ENCODE peak calls at places on chromosomes 2 and 18, in five cellular contexts. U is SJSA1, F is neural progenitor cell, B is lung, Z is heart right ventricle. Q is an unnamed sample.

GRCh38 chr18:69757733-69758132 is 189.9 kb downstream of the CD226 start:
- DNase-seq in U (no peak), B (no peak), Z (no peak), F (peak; percentile 23), Q (peak; percentile 25)

GRCh38 chr2:196840171-196840570 is 31.0 kb upstream of the C2orf66 start:
- DNase-seq in U (no peak), F (no peak), Z (no peak), B (no peak), Q (no peak)

GRCh38 chr2:25567406-25567805 is 106.0 kb downstream of the DTNB start:
- DNase-seq in U (peak; percentile 31), Z (no peak), F (peak; percentile 36), B (no peak), Q (peak; percentile 67)

GRCh38 chr2:102399499-102400141 is 23.3 kb upstream of the IL18RAP start:
- DNase-seq in F (no peak), B (no peak), U (no peak), Z (no peak), Q (no peak)

GRCh38 chr18:39173022-39173421 is 1607.4 kb upstream of the CELF4 start:
- DNase-seq in F (no peak), U (no peak), B (no peak), Z (no peak), Q (no peak)

GRCh38 chr2:3604207-3604877 is 9.4 kb downstream of the COLEC11 start:
- DNase-seq in F (no peak), B (no peak), Z (no peak), U (no peak), Q (no peak)

GRCh38 chr2:160252278-160252887 is 52.3 kb upstream of the ITGB6 start:
- DNase-seq in Z (no peak), F (peak; percentile 33), B (no peak), U (peak; percentile 59), Q (peak; percentile 54)

GRCh38 chr2:138421315-138421970 is 80.1 kb upstream of the SPOPL start:
- DNase-seq in U (no peak), B (no peak), F (no peak), Z (no peak), Q (no peak)

GRCh38 chr2:9737053-9737875 is 106.0 kb upstream of the TAF1B start:
- DNase-seq in F (no peak), B (no peak), Z (no peak), U (no peak), Q (peak; percentile 39)

GRCh38 chr18:3871687-3872086 is 421.7 kb downstream of the TGIF1 start:
- DNase-seq in Z (no peak), U (no peak), B (no peak), F (no peak), Q (no peak)
- H3K27ac ChIP-seq in Z (no peak overlapping the region), U (no peak overlapping the region), B (no peak overlapping the region), F (no peak overlapping the region), Q (peak overlapping the region; percentile 88)

DNA sequence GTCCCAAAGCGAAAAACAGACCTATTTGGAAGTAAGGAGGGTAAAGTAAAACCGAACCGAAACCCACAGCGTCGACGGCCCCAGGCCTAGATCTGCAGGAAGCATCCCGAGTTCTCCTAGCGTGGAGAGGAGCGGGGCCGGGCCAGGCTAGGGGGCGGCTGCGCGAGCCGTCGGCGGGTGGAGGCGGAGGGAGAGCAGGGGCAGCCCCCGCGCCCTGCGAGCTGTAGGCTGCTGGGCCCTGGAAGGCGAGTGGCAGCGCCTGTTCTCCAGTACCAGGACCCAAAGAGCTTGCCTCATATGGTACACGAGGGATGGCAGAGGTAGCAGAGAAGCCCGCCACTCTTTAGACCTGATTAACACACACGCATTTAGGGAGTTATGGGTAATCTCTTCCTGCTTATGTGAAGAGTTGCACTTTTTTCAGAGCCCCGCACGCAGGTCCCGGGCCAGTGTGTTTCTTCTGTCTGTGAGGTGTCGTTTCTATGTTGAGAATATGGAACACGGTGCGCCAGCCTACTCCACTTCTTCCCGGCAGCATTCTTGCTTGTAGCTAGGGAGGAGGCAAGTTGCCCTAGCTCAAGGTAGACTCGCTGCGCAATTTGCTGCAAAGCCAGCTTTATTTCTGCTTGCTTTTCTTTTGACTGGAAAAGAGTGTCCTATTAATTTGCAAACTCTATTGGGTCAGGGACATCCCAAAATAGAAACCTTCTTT is 71.1 kb downstream of the ARHGEF33 start:
- DNase-seq in U (no peak), Z (no peak), F (no peak), B (no peak), Q (no peak)
- H3K4me3 ChIP-seq in U (no peak overlapping the region), Z (no peak overlapping the region), F (no peak overlapping the region), B (no peak overlapping the region), Q (no peak overlapping the region)

GRCh38 chr2:130353291-130354134 is 2.3 kb upstream of the PTPN18 start:
- DNase-seq in Z (no peak), F (no peak), U (no peak), B (peak; percentile 27), Q (no peak)
- H3K27ac ChIP-seq in Z (no peak overlapping the region), F (no peak overlapping the region), U (no peak overlapping the region), B (no peak overlapping the region), Q (no peak overlapping the region)

DNA sequence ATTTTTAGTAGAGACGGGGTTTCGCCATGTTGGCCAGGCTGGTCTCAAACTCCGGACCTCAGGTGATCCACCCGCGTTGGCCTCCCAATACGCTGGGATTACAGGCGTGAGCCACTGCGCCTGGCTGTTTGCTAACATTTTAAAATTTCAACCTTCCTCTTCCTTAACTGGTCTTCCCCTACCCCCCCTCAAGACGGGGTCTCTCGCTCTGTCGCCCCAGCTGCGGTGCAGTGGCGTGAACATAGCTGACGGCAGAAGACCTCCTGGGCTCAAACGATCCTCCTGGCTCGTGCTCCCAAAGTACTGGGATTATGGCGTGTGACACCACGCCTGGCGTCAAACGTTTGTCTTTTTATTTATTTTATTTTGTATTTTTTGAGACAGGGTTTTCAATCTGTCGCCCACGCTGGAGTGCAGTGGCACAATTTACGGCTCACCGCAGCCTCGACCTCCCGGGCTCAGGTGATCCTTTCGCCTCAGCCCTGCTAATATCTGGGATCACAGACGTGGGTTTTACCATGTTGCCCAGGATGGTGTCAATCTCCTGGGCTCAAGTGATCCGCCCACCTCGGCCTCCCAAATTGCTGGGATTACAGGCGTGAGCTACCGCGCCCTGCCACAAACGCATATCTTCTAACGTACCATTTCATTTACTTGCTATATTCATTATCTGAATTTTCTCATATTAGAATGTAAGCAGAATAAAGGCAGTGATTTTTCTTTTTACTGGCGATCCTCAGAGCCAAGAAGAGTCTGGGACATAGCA is 984 bp upstream of the MSH2 start:
- DNase-seq in U (no peak), B (no peak), Z (no peak), F (no peak), Q (no peak)
- H3K4me3 ChIP-seq in U (peak overlapping the region; percentile 67), B (peak overlapping the region; percentile 71), Z (peak overlapping the region; percentile 49), F (peak overlapping the region; percentile 69), Q (peak overlapping the region; percentile 86)

GRCh38 chr2:1987379-1987778 is 243.1 kb upstream of the PXDN start:
- DNase-seq in B (no peak), U (no peak), F (no peak), Z (no peak), Q (no peak)
- H3K27ac ChIP-seq in B (no peak overlapping the region), U (no peak overlapping the region), F (no peak overlapping the region), Z (no peak overlapping the region), Q (no peak overlapping the region)

GRCh38 chr18:50819727-50820378 is at the start of gene MRO:
- DNase-seq in F (peak; percentile 92), U (peak; percentile 60), Z (peak; percentile 85), B (peak; percentile 83), Q (peak; percentile 91)
- H3K4me3 ChIP-seq in F (peak within 1 kb of the TSS; percentile 36), U (no peak within 1 kb of the TSS), Z (no peak within 1 kb of the TSS), B (no peak within 1 kb of the TSS), Q (peak within 1 kb of the TSS; percentile 36)

DNA sequence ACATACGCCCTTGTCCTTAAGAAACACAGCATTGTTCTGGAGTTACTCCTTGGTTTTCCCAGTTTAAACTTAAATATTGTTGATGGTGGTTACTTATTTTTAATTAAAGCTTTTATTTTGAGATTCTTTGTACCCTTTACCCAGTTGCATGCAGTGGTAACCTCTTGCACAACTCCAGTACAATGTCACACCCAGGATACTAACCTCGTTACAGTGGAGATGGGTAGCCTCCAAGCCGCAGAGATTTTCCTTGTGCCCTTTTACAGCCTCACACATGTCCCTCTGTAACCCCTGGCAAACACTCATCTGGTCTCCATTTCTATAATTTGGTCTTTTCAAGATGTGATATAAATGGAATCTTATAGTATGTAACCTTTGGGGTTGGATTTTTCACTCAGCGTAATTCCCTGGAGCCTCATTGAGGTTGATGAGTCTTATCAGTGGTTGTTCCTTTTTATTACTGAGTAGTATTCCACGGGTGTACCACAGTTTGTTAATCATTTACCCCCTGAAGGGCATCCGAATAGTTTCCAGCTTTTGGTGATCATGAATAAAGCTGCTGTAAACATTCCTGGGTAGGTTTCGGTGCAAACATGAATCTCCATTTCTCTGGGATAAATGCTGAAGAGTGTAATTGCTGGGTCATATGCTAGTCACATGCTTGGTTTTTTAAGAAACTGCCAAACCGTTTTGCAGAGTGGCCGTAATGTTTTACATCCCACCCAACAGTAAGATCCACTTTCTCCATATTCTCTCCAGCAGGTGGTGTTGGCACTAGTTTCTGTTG is 68.5 kb downstream of the DGKD start:
- DNase-seq in Z (no peak), B (peak; percentile 28), F (no peak), U (no peak), Q (no peak)
- H3K27ac ChIP-seq in Z (peak overlapping the region; percentile 91), B (peak overlapping the region; percentile 65), F (no peak overlapping the region), U (no peak overlapping the region), Q (no peak overlapping the region)

DNA sequence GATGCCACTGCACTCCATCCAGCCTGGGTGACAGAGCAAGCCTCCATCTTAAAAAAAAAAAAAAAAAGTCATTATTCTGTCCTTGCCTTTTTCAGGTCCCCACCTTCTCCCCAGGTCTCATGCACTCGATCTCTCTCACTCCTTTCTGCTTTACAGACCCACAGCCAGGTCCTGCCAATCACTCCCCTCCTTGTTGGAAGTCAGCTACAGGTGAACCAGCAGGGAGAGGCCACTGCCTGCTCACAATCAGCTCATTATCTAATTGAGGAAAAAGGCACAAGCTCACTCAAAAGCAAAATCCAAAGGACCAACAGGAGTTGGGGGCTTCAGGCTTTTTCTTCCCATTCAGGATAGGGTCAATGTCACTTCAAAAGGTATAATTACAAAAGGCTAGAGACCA is 2.0 kb downstream of the WDFY1 start:
- DNase-seq in B (no peak), F (no peak), U (no peak), Z (no peak), Q (no peak)
- H3K4me3 ChIP-seq in B (no peak overlapping the region), F (peak overlapping the region; percentile 76), U (peak overlapping the region; percentile 95), Z (no peak overlapping the region), Q (peak overlapping the region; percentile 97)

DNA sequence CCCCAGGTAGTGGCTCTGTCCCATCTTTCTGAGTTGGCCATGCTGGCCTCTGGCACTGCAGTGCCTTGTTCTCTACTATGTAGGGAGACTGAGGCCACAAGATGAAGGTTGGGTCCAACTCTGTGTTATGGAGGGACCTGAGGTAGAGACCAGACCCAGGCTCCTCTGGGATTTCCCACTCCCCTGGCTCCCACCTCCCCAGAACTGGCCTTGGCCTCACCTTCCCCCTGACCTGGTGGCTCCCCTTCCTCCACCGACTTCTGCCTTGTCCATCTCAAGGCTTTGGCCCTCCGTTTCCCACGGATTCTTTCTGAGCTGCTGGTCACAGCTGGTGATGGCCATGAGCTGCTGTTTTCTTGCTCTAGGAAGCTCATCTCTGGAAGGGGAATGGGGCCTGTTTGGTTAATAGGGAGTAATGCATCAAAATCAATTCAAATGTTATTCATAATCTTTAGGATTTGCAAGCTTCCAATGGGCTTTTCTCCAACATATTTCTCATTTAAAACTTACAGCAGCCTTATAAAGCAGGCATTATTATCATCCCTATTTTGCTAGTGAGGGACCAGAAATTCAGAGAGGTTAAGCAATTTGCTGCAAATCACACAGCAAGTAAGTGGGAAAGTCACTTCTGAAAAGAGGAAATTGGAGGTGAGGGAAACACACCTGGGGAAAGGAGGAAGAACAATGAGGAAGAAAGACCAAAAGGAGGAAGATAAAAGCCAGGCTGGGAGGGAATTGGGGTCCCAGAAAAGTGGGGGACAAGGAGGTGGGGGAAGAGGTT is 887 bp downstream of the PRKAG3 start:
- DNase-seq in Z (no peak), F (no peak), U (no peak), B (no peak), Q (no peak)
- H3K27ac ChIP-seq in Z (peak overlapping the region; percentile 75), F (no peak overlapping the region), U (no peak overlapping the region), B (no peak overlapping the region), Q (no peak overlapping the region)

Q was measured in A673.